ENCODE peak calls at places on chromosomes 16 and 17, in seven cellular contexts. Q, P, O, Z, X, J and G are unnamed samples.

GRCh38 chr16:15949210-15950166 is at the start of gene ABCC1:
- DNase-seq in P (peak), J (peak), Q (no peak), Z (peak), X (no peak), O (peak), G (no peak)

GRCh38 chr17:67434061-67434525 is 57.0 kb downstream of the PITPNC1 start:
- DNase-seq in O (no peak), Z (no peak), P (peak), Q (no peak), X (no peak), J (no peak), G (peak)

GRCh38 chr16:8587065-8587464 is 3.2 kb downstream of the TMEM114 start:
- DNase-seq in P (no peak), X (no peak), Z (no peak), O (no peak), J (no peak), Q (no peak), G (no peak)

GRCh38 chr17:63842173-63842539 is 329 bp downstream of the SMARCD2 start:
- DNase-seq in P (peak), Q (no peak), Z (peak), J (no peak), X (no peak), O (peak), G (no peak)

GRCh38 chr17:238964-239259 is 57.5 kb upstream of the DOC2B start:
- DNase-seq in Z (no peak), J (no peak), P (peak), O (no peak), X (no peak), Q (no peak), G (no peak)

GRCh38 chr17:61594294-61594825 is 3.3 kb upstream of the NACA2 start:
- DNase-seq in J (no peak), O (no peak), Z (no peak), Q (no peak), X (no peak), P (no peak), G (no peak)

GRCh38 chr16:14251419-14251818 is 180.3 kb downstream of the MRTFB start:
- DNase-seq in Z (no peak), Q (no peak), P (no peak), O (no peak), X (no peak), J (no peak), G (no peak)

GRCh38 chr16:31108035-31108793 is at the start of gene BCKDK:
- DNase-seq in J (peak), P (peak), X (peak), O (peak), Q (no peak), Z (peak), G (peak)

GRCh38 chr17:47404006-47404405 is 80.3 kb downstream of the EFCAB13 start:
- DNase-seq in Z (no peak), Q (no peak), X (no peak), O (peak), J (no peak), P (no peak), G (no peak)

GRCh38 chr16:82621796-82622195 is 5.0 kb upstream of the CDH13 start:
- DNase-seq in X (no peak), P (no peak), J (no peak), Q (no peak), Z (no peak), O (peak), G (no peak)

GRCh38 chr17:21041753-21042433 is 918 bp downstream of the USP22 start:
- DNase-seq in X (peak), P (peak), O (peak), Q (peak), J (peak), Z (peak), G (peak)

GRCh38 chr16:19745286-19746018 is 27.4 kb downstream of the IQCK start:
- DNase-seq in P (no peak), Z (no peak), Q (peak), J (no peak), X (no peak), O (no peak), G (no peak)

GRCh38 chr17:61116577-61116976 is 283.1 kb upstream of the TBX2 start:
- DNase-seq in Q (no peak), X (no peak), Z (no peak), P (no peak), O (no peak), J (no peak), G (no peak)

GRCh38 chr17:5019475-5019956 is 15.7 kb downstream of the SLC52A1 start:
- DNase-seq in P (no peak), X (no peak), J (peak), O (peak), Z (no peak), Q (no peak), G (no peak)

GRCh38 chr16:67430504-67431076 is 331 bp upstream of the HSD11B2 start:
- DNase-seq in Z (no peak), P (peak), J (peak), O (peak), X (no peak), Q (no peak), G (no peak)

GRCh38 chr16:23823475-23824407 is 12.0 kb upstream of the PRKCB start:
- DNase-seq in Z (no peak), P (no peak), X (no peak), Q (no peak), O (no peak), J (peak), G (no peak)

GRCh38 chr17:70767102-70767701 is 597.9 kb downstream of the KCNJ2 start:
- DNase-seq in J (peak), X (peak), P (no peak), O (peak), Q (peak), Z (no peak), G (no peak)

GRCh38 chr17:40622509-40622928 is 25.1 kb downstream of the SMARCE1 start:
- DNase-seq in Q (no peak), X (no peak), Z (no peak), J (no peak), P (no peak), O (no peak), G (no peak)

GRCh38 chr16:27154573-27155521 is 48.5 kb upstream of the KDM8 start:
- DNase-seq in X (peak), J (peak), O (peak), Z (peak), P (peak), Q (peak), G (peak)

GRCh38 chr16:65679785-65680184 is 557.9 kb upstream of the CDH11 start:
- DNase-seq in Q (no peak), X (no peak), P (no peak), Z (no peak), J (no peak), O (no peak), G (no peak)

GRCh38 chr16:25110392-25110947 is 1.1 kb upstream of the LCMT1 start:
- DNase-seq in P (no peak), J (no peak), Q (no peak), X (no peak), Z (no peak), O (peak), G (no peak)

GRCh38 chr17:76189247-76189646 is 48.2 kb upstream of the FOXJ1 start:
- DNase-seq in P (no peak), J (no peak), O (no peak), X (no peak), Z (no peak), Q (no peak), G (no peak)

GRCh38 chr17:77821114-77821513 is 137.4 kb upstream of the TNRC6C start:
- DNase-seq in Z (no peak), O (no peak), X (no peak), J (no peak), Q (no peak), P (no peak), G (no peak)

GRCh38 chr16:46690281-46691178 is 1.1 kb downstream of the ORC6 start:
- DNase-seq in J (peak), X (peak), Z (no peak), Q (no peak), O (peak), P (no peak), G (no peak)

GRCh38 chr16:17729820-17730219 is 259.1 kb upstream of the XYLT1 start:
- DNase-seq in Q (no peak), J (no peak), P (no peak), X (no peak), Z (no peak), O (no peak), G (no peak)

GRCh38 chr16:35506018-35506897 is 2046.8 kb downstream of the TP53TG3F start:
- DNase-seq in O (no peak), P (no peak), Z (no peak), J (no peak), Q (no peak), X (no peak), G (no peak)

GRCh38 chr16:57889522-57889921 is 81.4 kb downstream of the CNGB1 start:
- DNase-seq in O (no peak), P (no peak), Z (no peak), X (no peak), Q (no peak), J (no peak), G (no peak)

GRCh38 chr17:82153295-82153691 is 55.3 kb upstream of the FASN start:
- DNase-seq in Z (no peak), Q (no peak), O (no peak), J (no peak), X (no peak), P (no peak), G (no peak)

GRCh38 chr17:38538906-38539305 is 66.8 kb downstream of the SRCIN1 start:
- DNase-seq in O (no peak), Q (no peak), P (no peak), X (no peak), J (no peak), Z (no peak), G (no peak)

GRCh38 chr17:17439971-17440843 is 36.6 kb upstream of the MED9 start:
- DNase-seq in X (peak), J (peak), Q (no peak), O (peak), Z (peak), P (peak), G (peak)

GRCh38 chr16:56749806-56750491 is 20.0 kb downstream of the NUP93 start:
- DNase-seq in X (no peak), J (no peak), P (no peak), Q (no peak), Z (no peak), O (peak), G (no peak)

GRCh38 chr17:75853410-75853809 is 1.7 kb downstream of the WBP2 start:
- DNase-seq in Z (no peak), X (peak), O (no peak), J (no peak), Q (no peak), P (no peak), G (no peak)

GRCh38 chr17:71933306-71933705 is 187.5 kb upstream of the SOX9 start:
- DNase-seq in J (no peak), P (no peak), Z (no peak), O (no peak), Q (no peak), X (no peak), G (no peak)

GRCh38 chr16:48607056-48607825 is 2.7 kb downstream of the N4BP1 start:
- DNase-seq in P (no peak), O (no peak), Q (no peak), Z (no peak), X (peak), J (peak), G (peak)

GRCh38 chr16:26705346-26705745 is 361.4 kb upstream of the C16orf82 start:
- DNase-seq in Q (no peak), X (no peak), P (no peak), J (no peak), Z (no peak), O (no peak), G (no peak)

GRCh38 chr16:70320121-70320520 is 21.1 kb downstream of the DDX19B start:
- DNase-seq in J (no peak), Z (no peak), Q (no peak), P (no peak), O (no peak), X (no peak), G (no peak)

GRCh38 chr17:491086-492014 is 138.7 kb upstream of the RPH3AL start:
- DNase-seq in Q (no peak), J (peak), Z (peak), X (peak), O (no peak), P (peak), G (peak)

GRCh38 chr17:56908061-56908542 is 5.7 kb downstream of the TRIM25 start:
- DNase-seq in P (peak), Z (peak), Q (no peak), J (no peak), X (no peak), O (peak), G (peak)
- H3K4me3 ChIP-seq in P (no peak), Z (no peak), Q (no peak), J (no peak), X (no peak), O (peak), G (no peak)

GRCh38 chr17:59001158-59001814 is 105.4 kb downstream of the TRIM37 start:
- DNase-seq in X (peak), Z (no peak), P (no peak), O (peak), Q (no peak), J (no peak), G (peak)
- H3K4me3 ChIP-seq in X (peak), Z (no peak), P (peak), O (peak), Q (no peak), J (no peak), G (no peak)

DNA sequence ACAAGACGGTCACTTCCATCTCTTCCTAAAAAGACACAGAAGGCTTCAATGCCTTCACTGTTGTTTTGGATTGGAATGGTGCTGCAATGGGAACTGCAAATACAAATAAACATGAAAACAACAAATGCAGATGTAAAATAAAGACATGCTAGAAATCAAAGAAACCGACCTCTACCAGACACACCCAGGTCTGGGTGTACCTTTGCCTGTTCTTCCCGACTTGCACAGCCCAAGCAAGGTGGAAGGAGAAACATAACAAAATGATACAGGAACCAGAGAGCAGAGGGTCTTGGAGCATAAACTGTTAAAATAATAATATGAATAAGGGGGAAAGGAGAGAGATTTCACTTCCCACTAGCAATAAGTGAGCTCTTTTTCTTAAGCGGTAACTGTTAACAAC is 17.3 kb downstream of the RFFL start:
- DNase-seq in O (no peak), J (no peak), Z (no peak), X (no peak), P (no peak), Q (no peak), G (no peak)
- H3K4me3 ChIP-seq in O (no peak), J (peak), Z (no peak), X (no peak), P (no peak), Q (no peak), G (no peak)

GRCh38 chr16:85984947-85985451 is 86.0 kb downstream of the IRF8 start:
- DNase-seq in J (no peak), O (no peak), Q (no peak), X (no peak), Z (no peak), P (no peak), G (no peak)

GRCh38 chr16:85987750-85988078 is 88.8 kb downstream of the IRF8 start:
- DNase-seq in Q (no peak), O (no peak), Z (no peak), J (no peak), P (no peak), X (no peak), G (no peak)

GRCh38 chr16:85988306-85988705 is 89.3 kb downstream of the IRF8 start:
- DNase-seq in P (no peak), O (no peak), Q (no peak), X (no peak), J (no peak), Z (no peak), G (no peak)

GRCh38 chr16:85988723-85989313 is 89.9 kb downstream of the IRF8 start:
- DNase-seq in O (no peak), X (no peak), Q (no peak), Z (no peak), J (no peak), P (no peak), G (no peak)

DNA sequence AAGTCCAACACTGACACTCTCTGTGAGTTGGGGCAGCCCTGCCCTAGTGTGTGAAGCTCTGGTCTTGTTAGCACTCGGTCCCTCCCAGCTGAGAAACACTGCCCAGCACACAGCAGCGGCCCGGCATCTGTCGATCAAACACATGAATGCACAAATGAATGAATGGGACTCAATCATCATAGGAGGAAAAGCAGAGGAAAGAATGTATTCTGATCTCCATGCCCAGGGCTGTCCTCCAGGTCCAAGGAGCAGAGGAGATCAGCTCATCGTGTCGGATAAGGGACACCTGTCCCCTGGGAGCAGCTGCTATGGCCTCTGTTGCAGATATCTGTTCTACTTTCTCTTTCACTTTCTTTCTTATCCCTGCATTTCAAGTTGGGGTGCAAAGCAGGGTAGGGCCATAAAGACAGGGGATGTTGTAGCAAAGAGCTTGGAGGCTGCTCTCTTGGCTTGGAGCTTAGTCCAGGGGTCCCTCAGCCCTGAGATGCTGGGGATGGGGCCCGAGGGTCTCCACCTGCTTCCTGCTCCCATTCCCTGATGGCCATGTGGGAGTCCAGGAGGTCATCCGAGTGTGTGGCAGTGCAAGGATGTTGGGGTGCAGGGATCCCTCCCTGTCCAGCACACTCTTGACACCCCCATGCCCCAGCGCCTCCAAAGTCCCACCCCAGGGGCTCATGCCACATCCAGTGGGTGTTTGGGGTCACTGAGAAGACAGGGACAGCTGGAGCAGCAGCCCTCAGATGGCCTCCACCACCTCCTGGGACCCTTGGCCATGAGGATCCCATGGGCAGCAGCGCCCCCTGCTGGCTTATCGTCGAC is 88.2 kb downstream of the IRF8 start:
- DNase-seq in Q (no peak), X (no peak), P (no peak), Z (no peak), J (peak), O (peak), G (no peak)
- H3K4me3 ChIP-seq in Q (no peak), X (no peak), P (peak), Z (no peak), J (no peak), O (no peak), G (no peak)

DNA sequence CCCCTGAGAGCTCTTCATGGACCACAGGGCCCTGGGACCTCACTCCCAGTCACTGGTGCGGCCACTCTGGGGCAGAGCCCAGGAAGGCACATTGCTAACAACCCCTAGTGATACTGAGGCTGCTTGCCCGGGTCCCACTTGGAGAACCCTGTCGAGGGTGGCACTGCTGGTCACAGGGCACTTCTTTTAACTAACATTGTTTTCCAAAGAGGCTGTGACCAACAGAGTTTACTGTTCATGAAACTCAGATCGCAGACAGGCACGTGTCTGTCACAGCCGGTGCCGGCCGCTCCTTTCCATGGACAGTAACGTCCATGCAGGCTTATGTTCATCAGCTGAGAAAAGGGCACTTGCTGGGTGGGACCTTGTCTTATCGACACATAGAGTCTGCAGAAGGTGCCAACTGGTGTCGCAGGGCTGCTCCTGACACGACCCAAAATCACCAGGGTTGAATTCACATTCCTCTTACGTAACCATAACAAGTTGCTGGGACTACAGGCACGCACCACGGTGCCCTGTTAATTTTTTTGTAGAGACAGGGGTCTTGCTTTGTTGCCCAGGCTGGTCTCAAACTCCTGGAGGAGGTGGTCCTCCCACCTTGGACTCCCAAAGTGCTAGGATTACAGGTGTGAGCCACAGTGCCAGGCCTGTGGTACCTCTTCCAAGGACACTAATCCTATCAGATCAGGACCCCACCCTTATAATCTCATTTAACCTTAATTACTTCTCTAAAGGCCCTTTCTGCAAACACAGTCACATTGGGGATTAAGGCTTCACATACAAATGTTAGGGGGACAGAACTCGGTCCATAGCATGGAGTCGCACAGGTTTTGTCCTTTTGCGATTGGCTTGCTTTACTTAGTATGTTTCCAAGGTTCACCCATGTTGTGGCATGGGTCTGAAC is 1.2 kb upstream of the ZC3H18 start:
- DNase-seq in P (no peak), X (no peak), Z (no peak), Q (no peak), O (no peak), J (no peak), G (no peak)
- H3K4me3 ChIP-seq in P (peak), X (peak), Z (peak), Q (peak), O (peak), J (peak), G (no peak)

GRCh38 chr17:28954886-28955285 is 3.6 kb upstream of the PHF12 start:
- DNase-seq in P (no peak), Z (no peak), J (no peak), O (no peak), Q (no peak), X (no peak), G (no peak)

GRCh38 chr17:28955408-28955807 is 4.1 kb upstream of the PHF12 start:
- DNase-seq in Z (no peak), X (no peak), O (no peak), J (no peak), Q (no peak), P (no peak), G (no peak)

GRCh38 chr17:28956861-28957260 is 5.5 kb upstream of the PHF12 start:
- DNase-seq in J (no peak), P (no peak), Q (no peak), O (no peak), Z (no peak), X (no peak), G (no peak)

GRCh38 chr17:28957277-28957991 is 6.1 kb upstream of the PHF12 start:
- DNase-seq in Q (no peak), P (no peak), X (no peak), Z (no peak), J (no peak), O (no peak), G (no peak)

GRCh38 chr17:28956112-28956511 is 4.8 kb upstream of the PHF12 start:
- DNase-seq in X (no peak), Q (no peak), Z (no peak), P (no peak), O (no peak), J (no peak), G (no peak)
- H3K4me3 ChIP-seq in X (no peak), Q (no peak), Z (no peak), P (no peak), O (no peak), J (no peak), G (no peak)

DNA sequence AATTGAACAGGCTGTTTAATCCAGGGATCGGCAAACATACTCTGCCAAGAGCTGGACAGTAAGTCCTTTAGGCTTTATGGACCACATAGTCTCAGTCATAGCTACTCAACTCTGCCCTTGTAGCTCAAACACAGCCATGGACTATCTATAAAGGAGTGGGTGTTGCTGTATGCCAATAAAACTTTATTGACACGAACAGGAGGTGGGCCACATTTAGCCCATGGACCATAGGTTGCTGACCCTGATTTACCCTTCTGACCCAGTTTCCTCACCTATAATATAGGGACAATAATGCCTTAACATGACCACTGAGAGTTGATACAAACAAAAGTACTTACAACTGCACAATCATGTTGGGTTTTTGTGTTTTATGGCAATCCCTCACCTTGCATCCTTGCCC is 257.0 kb upstream of the SDK2 start:
- DNase-seq in X (no peak), P (no peak), J (no peak), Q (no peak), Z (no peak), O (no peak), G (no peak)
- H3K4me3 ChIP-seq in X (no peak), P (peak), J (peak), Q (no peak), Z (no peak), O (no peak), G (no peak)